ENCODE peak calls at places on chromosome 13, in five cellular contexts. B is neuronal stem cell, S is IMR-90, A is mesendoderm, K is mesenchymal stem cell. C is an unnamed sample.

GRCh38 chr13:94198666-94199065 is 280.8 kb downstream of the DCT start:
- DNase-seq in B (no peak), S (no peak), A (peak), K (no peak), C (no peak)

GRCh38 chr13:30394798-30395191 is 27.5 kb upstream of the UBE2L5 start:
- DNase-seq in B (no peak), S (peak), A (no peak), K (peak), C (no peak)

GRCh38 chr13:31947506-31947905 is 84.1 kb upstream of the FRY start:
- DNase-seq in B (no peak), S (no peak), A (no peak), K (peak), C (no peak)

GRCh38 chr13:41700790-41701310 is 243.5 kb downstream of the RGCC start:
- DNase-seq in B (no peak), S (peak), A (no peak), K (peak), C (no peak)

GRCh38 chr13:102460806-102461205 is 59.0 kb upstream of the FGF14 start:
- DNase-seq in B (no peak), S (no peak), A (no peak), K (no peak), C (no peak)

GRCh38 chr13:79320433-79320832 is 85.6 kb downstream of the RBM26 start:
- DNase-seq in B (no peak), S (no peak), A (no peak), K (no peak), C (no peak)

GRCh38 chr13:42878721-42879120 is 97.3 kb downstream of the FAM216B start:
- DNase-seq in B (no peak), S (no peak), A (no peak), K (no peak), C (no peak)

GRCh38 chr13:26971990-26972888 is 199.4 kb downstream of the USP12 start:
- DNase-seq in B (peak), S (peak), A (peak), K (peak), C (peak)

GRCh38 chr13:108944760-108945159 is 315.3 kb downstream of the MYO16 start:
- DNase-seq in B (no peak), S (no peak), A (no peak), K (peak), C (no peak)

GRCh38 chr13:31639443-31640163 is 99.7 kb upstream of the RXFP2 start:
- DNase-seq in B (no peak), S (peak), A (no peak), K (no peak), C (no peak)

GRCh38 chr13:107370036-107370785 is 802.3 kb upstream of the ARGLU1 start:
- DNase-seq in B (no peak), S (peak), A (no peak), K (peak), C (no peak)

GRCh38 chr13:57045816-57046691 is 94.7 kb upstream of the PRR20A start:
- DNase-seq in B (no peak), S (no peak), A (no peak), K (peak), C (no peak)

GRCh38 chr13:45718063-45718462 is 15.9 kb downstream of the CBY2 start:
- DNase-seq in B (no peak), S (peak), A (peak), K (no peak), C (peak)

GRCh38 chr13:110062077-110062776 is 244.7 kb downstream of the COL4A1 start:
- DNase-seq in B (no peak), S (peak), A (no peak), K (no peak), C (no peak)

GRCh38 chr13:29162638-29163037 is 342.5 kb downstream of the MTUS2 start:
- DNase-seq in B (no peak), S (no peak), A (peak), K (peak), C (no peak)

GRCh38 chr13:37651891-37652290 is 53.3 kb upstream of the POSTN start:
- DNase-seq in B (no peak), S (no peak), A (no peak), K (no peak), C (no peak)

GRCh38 chr13:40993119-40993518 is 26.0 kb downstream of the ELF1 start:
- DNase-seq in B (no peak), S (no peak), A (peak), K (no peak), C (peak)

GRCh38 chr13:92677571-92677970 is 549.0 kb upstream of the GPC6 start:
- DNase-seq in B (no peak), S (no peak), A (peak), K (no peak), C (peak)

GRCh38 chr13:24012648-24013047 is 115.3 kb upstream of the C1QTNF9B start:
- DNase-seq in B (no peak), S (no peak), A (no peak), K (no peak), C (no peak)

GRCh38 chr13:61202042-61202441 is 213.6 kb downstream of the PCDH20 start:
- DNase-seq in B (no peak), S (no peak), A (peak), K (no peak), C (peak)

GRCh38 chr13:32019612-32020233 is 11.9 kb upstream of the FRY start:
- DNase-seq in B (peak), S (peak), A (peak), K (peak), C (peak)

GRCh38 chr13:43537124-43537523 is 249.6 kb downstream of the ENOX1 start:
- DNase-seq in B (no peak), S (peak), A (no peak), K (peak), C (no peak)

GRCh38 chr13:36530861-36531590 is 98.7 kb downstream of the CCNA1 start:
- DNase-seq in B (no peak), S (no peak), A (no peak), K (no peak), C (no peak)

GRCh38 chr13:46909037-46909436 is 12.2 kb upstream of the HTR2A start:
- DNase-seq in B (no peak), S (no peak), A (no peak), K (no peak), C (no peak)

GRCh38 chr13:98576963-98577822 is at the start of gene STK24:
- DNase-seq in B (peak), S (peak), A (peak), K (peak), C (peak)

GRCh38 chr13:59638404-59638803 is 525.3 kb downstream of the DIAPH3 start:
- DNase-seq in B (no peak), S (no peak), A (no peak), K (no peak), C (no peak)

GRCh38 chr13:79853258-79853657 is 372.3 kb downstream of the NDFIP2 start:
- DNase-seq in B (no peak), S (no peak), A (peak), K (no peak), C (no peak)

GRCh38 chr13:44309771-44310767 is 63.6 kb upstream of the SERP2 start:
- DNase-seq in B (no peak), S (no peak), A (no peak), K (no peak), C (no peak)

GRCh38 chr13:105272660-105273631 is 1262.5 kb downstream of the EFNB2 start:
- DNase-seq in B (no peak), S (no peak), A (peak), K (peak), C (peak)

GRCh38 chr13:90008707-90009149 is 1338.8 kb upstream of the MIR17HG start:
- DNase-seq in B (no peak), S (no peak), A (peak), K (no peak), C (peak)

GRCh38 chr13:59531571-59532091 is 632.1 kb downstream of the DIAPH3 start:
- DNase-seq in B (no peak), S (peak), A (peak), K (peak), C (peak)

GRCh38 chr13:99894835-99895427 is 76.6 kb downstream of the ZIC5 start:
- DNase-seq in B (no peak), S (no peak), A (peak), K (peak), C (no peak)
- H4K8ac ChIP-seq in B (no peak), S (no peak), A (no peak), K (no peak), C (no peak)

GRCh38 chr13:97364031-97364430 is 69.9 kb upstream of the RAP2A start:
- DNase-seq in B (no peak), S (no peak), A (no peak), K (no peak), C (no peak)

GRCh38 chr13:97367016-97367415 is 67.0 kb upstream of the RAP2A start:
- DNase-seq in B (peak), S (peak), A (peak), K (peak), C (no peak)

GRCh38 chr13:97364827-97365226 is 69.1 kb upstream of the RAP2A start:
- DNase-seq in B (no peak), S (no peak), A (no peak), K (no peak), C (no peak)

GRCh38 chr13:97367427-97367826 is 66.5 kb upstream of the RAP2A start:
- DNase-seq in B (peak), S (peak), A (peak), K (peak), C (no peak)

GRCh38 chr13:97366172-97366688 is 67.7 kb upstream of the RAP2A start:
- DNase-seq in B (no peak), S (no peak), A (no peak), K (no peak), C (no peak)
- H4K8ac ChIP-seq in B (no peak), S (no peak), A (no peak), K (peak), C (no peak)

DNA sequence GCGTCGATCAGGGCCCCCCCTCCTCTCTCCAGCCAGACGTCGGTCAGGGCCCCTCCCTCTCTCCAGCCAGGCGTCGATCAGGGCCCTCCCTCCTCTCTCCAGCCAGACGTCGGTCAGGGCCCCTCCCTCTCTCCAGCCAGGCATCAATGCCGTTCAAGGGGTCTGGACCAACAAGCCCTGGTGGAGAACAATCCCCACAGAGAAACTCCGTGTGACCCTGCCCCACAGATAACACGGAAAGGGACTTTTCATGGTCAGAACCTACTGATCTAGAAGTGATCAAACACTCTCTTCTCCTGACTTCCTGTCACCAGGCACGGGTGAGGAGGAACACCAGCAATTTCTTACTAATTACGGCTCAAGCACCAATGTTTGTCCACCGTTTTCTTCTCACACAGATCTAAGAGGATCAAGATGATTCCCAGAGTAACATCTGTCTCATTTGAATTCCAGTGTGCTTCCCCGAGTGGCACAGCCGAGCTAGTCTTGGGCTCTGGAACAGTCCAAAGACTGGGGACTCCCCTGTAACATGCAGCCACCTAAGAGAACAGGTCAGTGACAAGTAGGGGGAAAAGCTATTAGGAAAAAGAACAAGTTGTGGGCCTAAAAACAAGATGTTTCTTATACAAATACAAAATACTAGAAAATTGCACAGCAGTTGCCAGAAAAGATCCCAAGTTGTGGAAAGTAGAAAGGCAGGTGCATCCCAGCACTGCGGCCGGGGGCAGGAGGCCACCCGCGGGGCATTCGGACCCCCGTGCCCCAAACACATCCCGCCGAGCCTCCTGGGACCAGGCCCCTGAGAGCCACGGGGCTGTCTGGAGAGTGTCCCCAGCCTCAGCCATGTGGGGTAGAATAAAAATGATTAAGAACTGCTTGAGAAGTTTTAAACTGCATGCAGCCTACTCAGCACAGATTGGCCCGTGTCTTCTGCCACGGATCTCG is 11.7 kb downstream of the RASA3 start:
- DNase-seq in B (no peak), S (no peak), A (no peak), K (peak), C (no peak)
- H4K8ac ChIP-seq in B (no peak), S (peak), A (no peak), K (peak), C (no peak)

DNA sequence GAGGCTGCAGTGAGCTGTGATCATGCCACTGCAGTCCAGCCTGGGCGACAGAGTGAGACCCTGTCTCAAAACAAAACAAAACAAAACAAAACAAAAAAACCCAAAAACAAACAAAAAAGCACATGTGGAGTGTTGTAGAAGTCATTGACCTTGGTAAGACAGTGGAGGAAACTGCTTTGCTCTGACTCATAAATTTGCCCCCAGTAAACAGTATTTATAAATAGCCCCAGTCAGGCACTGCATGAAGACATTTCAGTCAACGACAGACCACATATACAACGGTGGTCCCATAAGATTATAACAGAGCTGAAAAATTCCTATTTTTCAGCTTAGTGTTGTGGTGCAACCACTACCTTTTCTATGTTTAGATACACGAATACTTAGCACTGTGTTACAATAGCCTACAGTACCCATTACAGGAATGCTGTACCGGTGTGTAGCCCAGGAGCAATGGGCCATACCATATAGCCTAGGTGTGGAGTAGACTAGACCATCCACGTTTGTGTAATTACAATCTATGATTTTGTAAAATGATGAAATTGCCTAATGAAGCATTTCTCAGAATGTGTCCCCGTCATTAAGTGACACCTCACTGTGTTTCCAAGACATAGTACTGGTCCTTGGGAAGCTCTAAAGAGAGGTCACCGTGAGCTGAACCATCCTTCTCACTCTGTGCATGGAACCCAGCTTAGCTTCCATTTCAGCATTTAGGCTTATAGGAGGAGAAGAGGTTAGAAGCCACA is 1.1 kb downstream of the ARL11 start:
- DNase-seq in B (no peak), S (no peak), A (no peak), K (peak), C (no peak)
- H4K8ac ChIP-seq in B (no peak), S (no peak), A (no peak), K (no peak), C (no peak)

GRCh38 chr13:49791753-49792549 is 531 bp downstream of the KPNA3 start:
- DNase-seq in B (peak), S (peak), A (peak), K (peak), C (peak)
- H4K8ac ChIP-seq in B (no peak), S (peak), A (no peak), K (peak), C (no peak)

GRCh38 chr13:112331675-112332074 is 44.5 kb upstream of the SPACA7 start:
- DNase-seq in B (peak), S (no peak), A (no peak), K (no peak), C (no peak)

GRCh38 chr13:112330066-112330465 is 46.1 kb upstream of the SPACA7 start:
- DNase-seq in B (no peak), S (no peak), A (no peak), K (no peak), C (no peak)

GRCh38 chr13:112328936-112329335 is 47.2 kb upstream of the SPACA7 start:
- DNase-seq in B (no peak), S (no peak), A (no peak), K (no peak), C (no peak)

GRCh38 chr13:112329376-112329775 is 46.8 kb upstream of the SPACA7 start:
- DNase-seq in B (no peak), S (no peak), A (no peak), K (no peak), C (no peak)

DNA sequence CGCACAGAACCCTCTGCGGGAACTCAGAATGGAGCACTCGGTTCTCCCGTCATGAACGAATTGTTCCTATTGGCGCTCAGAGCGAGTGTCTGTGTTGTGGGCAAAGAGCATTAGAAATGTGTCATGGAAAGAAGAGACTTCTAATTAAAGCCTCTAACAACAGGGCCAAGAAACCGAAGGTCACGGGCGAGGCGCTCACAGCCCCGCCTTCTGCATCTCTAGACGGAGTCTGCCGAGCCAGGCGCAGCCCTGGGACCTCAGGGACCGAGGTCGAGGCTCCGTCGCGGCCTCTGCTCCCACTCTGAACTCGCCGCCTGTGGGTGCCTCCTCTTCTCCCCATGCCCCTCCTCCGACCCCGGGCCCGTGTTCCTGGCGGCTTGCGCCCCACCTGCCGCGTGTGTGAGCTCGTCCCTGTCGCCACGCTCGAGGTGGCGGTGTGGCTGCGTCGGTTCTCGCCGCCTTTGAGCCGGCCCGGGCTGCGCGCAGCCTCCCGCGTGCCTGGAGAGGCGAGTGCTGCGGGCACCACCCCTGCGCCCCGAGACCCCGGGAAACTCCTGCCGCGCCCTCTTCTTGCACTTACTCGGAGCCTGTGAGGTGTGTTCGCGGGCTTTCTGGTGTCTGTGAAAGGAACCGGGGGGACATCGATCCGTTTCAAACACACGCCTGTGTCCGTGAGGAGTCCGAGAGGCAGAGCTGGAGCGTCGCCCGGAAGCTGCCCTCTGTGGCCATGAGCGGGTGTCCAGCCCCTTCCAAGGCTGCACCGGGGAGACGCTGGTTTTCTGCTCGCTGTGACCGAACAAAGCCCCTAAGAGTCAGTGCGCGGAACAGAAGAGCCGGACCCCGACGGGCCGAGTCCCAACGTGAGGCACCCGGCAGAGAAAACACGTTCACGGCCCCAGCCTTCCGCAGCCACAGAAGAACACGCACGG is 45.4 kb upstream of the SPACA7 start:
- DNase-seq in B (no peak), S (no peak), A (no peak), K (no peak), C (no peak)
- H4K8ac ChIP-seq in B (peak), S (no peak), A (no peak), K (no peak), C (no peak)

GRCh38 chr13:97327071-97327470 is 104.9 kb downstream of the MBNL2 start:
- DNase-seq in B (no peak), S (no peak), A (no peak), K (no peak), C (no peak)

GRCh38 chr13:97327521-97328221 is 105.5 kb downstream of the MBNL2 start:
- DNase-seq in B (no peak), S (peak), A (no peak), K (no peak), C (no peak)

GRCh38 chr13:97329331-97329730 is 104.6 kb upstream of the RAP2A start:
- DNase-seq in B (no peak), S (peak), A (peak), K (no peak), C (no peak)

GRCh38 chr13:97330448-97330847 is 103.5 kb upstream of the RAP2A start:
- DNase-seq in B (no peak), S (no peak), A (no peak), K (no peak), C (no peak)

DNA sequence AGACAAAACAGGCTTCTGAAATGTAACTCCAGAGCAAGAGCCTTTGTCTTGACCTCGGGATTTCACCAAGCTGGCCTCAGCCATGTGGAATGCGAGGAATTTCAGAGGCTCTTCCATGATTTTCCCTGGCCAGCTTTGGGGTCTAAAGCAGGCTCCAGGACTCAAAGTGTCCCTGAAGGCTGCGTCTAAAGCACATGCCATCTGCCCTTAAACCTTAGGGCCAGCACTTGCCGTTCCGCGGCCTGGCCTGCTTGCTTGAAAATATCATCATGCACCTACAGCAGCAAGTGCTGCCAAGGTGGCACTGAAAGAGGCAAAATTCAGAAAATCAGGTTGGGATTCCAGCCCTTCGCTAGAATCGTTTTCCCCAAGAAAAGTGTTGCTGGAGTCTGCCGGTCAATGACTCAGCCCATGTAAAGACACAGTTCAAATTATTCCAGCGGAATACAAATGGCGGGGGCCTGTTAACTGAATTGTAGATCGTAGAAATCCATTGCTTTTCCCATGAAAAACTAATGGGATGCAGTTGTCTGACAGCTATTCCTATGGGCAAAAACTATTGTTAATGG is 105.7 kb upstream of the RAP2A start:
- DNase-seq in B (peak), S (peak), A (peak), K (peak), C (peak)
- H4K8ac ChIP-seq in B (no peak), S (peak), A (no peak), K (peak), C (no peak)